ENCODE peak calls at places on chromosomes 4 and X, in eight cellular contexts. M, P, N, F, Y, B, S and Q are unnamed samples.

GRCh38 chr4:159312236-159312635 is 209.4 kb downstream of the RAPGEF2 start:
- DNase-seq in M (no peak), Y (no peak), S (no peak), N (no peak), B (no peak), F (no peak), P (no peak), Q (no peak)

GRCh38 chr4:142893012-142893411 is 46.9 kb upstream of the INPP4B start:
- DNase-seq in P (no peak), N (no peak), F (peak), S (no peak), B (no peak), M (no peak), Y (no peak), Q (no peak)

GRCh38 chr4:1593881-1594345 is 90.2 kb downstream of the FAM53A start:
- DNase-seq in Y (no peak), N (peak), F (peak), B (no peak), P (no peak), M (no peak), S (no peak), Q (no peak)

GRCh38 chrX:153763298-153763932 is 634 bp upstream of the PLXNB3 start:
- DNase-seq in M (no peak), F (no peak), B (no peak), P (no peak), Y (no peak), N (peak), S (no peak), Q (no peak)

GRCh38 chrX:150482537-150483217 is 85.7 kb upstream of the MTM1 start:
- DNase-seq in M (peak), N (no peak), B (no peak), S (no peak), Y (peak), P (peak), F (no peak), Q (peak)

GRCh38 chrX:100829730-100830129 is 9.5 kb downstream of the CSTF2 start:
- DNase-seq in B (peak), S (no peak), P (no peak), Y (no peak), F (no peak), N (no peak), M (no peak), Q (no peak)

GRCh38 chrX:136325377-136325776 is 24.6 kb downstream of the ADGRG4 start:
- DNase-seq in Y (no peak), B (no peak), P (no peak), F (no peak), N (no peak), M (no peak), S (no peak), Q (no peak)

GRCh38 chrX:39445336-39445735 is 644.1 kb downstream of the MID1IP1 start:
- DNase-seq in S (peak), P (no peak), Y (no peak), F (peak), B (no peak), N (no peak), M (no peak), Q (no peak)

GRCh38 chrX:9586992-9587392 is 122.1 kb downstream of the TBL1X start:
- DNase-seq in F (peak), M (no peak), N (no peak), Y (no peak), S (no peak), B (no peak), P (no peak), Q (no peak)

GRCh38 chr4:13559414-13559813 is 15.1 kb upstream of the NKX3-2 start:
- DNase-seq in N (no peak), P (peak), B (no peak), S (peak), Y (no peak), M (no peak), F (no peak), Q (peak)

GRCh38 chr4:88018471-88018870 is 11.0 kb downstream of the PKD2 start:
- DNase-seq in N (no peak), B (no peak), P (peak), Y (no peak), M (no peak), F (no peak), S (no peak), Q (no peak)

GRCh38 chr4:148154769-148155168 is 287.4 kb downstream of the NR3C2 start:
- DNase-seq in F (no peak), B (no peak), S (no peak), N (no peak), M (no peak), P (no peak), Y (no peak), Q (no peak)

GRCh38 chr4:148151797-148152196 is 290.4 kb downstream of the NR3C2 start:
- DNase-seq in S (no peak), N (no peak), F (no peak), M (no peak), P (no peak), Y (no peak), B (no peak), Q (no peak)

GRCh38 chr4:148152868-148153630 is 289.2 kb downstream of the NR3C2 start:
- DNase-seq in B (no peak), P (no peak), M (no peak), Y (no peak), S (no peak), N (no peak), F (no peak), Q (no peak)
- TF ChIP-seq CTCF in B (no peak), P (peak), M (no peak), Y (no peak), S (no peak), N (no peak), F (no peak), Q (peak)

GRCh38 chrX:83759872-83760271 is 101.1 kb upstream of the CYLC1 start:
- DNase-seq in F (peak), N (no peak), P (no peak), B (no peak), S (no peak), Y (no peak), M (no peak), Q (no peak)
- TF ChIP-seq CTCF in F (peak), N (no peak), P (no peak), B (peak), S (peak), Y (peak), M (peak), Q (peak)

GRCh38 chr4:187558391-187558790 is 437.2 kb upstream of the ZFP42 start:
- DNase-seq in B (no peak), S (no peak), F (no peak), M (no peak), P (no peak), Y (no peak), N (no peak), Q (no peak)

GRCh38 chr4:187565416-187565815 is 430.2 kb upstream of the ZFP42 start:
- DNase-seq in S (no peak), Y (no peak), B (no peak), M (no peak), F (peak), P (no peak), N (no peak), Q (no peak)

DNA sequence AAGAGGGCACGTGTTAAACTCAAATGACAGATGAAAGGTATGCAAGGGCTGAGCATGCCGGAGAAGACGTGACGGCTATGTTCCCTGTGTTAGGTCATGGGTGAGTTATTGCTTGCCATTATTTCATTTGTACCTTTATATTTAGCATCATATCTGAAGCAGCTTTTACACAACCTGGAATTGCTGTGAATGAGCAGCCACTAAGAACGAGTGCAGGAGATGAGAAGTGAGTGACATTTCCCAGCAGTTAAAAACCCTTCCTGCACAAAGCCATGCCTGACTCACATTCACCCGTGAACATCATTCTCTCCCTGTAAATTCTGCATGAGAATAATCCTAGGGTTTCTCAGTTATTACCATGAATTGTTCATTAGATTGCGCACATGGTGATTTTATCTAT is 433.2 kb upstream of the ZFP42 start:
- DNase-seq in N (no peak), F (no peak), B (no peak), P (no peak), M (no peak), Y (no peak), S (no peak), Q (no peak)
- TF ChIP-seq CTCF in N (no peak), F (no peak), B (no peak), P (no peak), M (no peak), Y (no peak), S (no peak), Q (no peak)

GRCh38 chr4:112637552-112637866 is 566 bp downstream of the LARP7 start:
- DNase-seq in Y (no peak), M (no peak), P (no peak), B (no peak), S (no peak), N (no peak), F (no peak), Q (no peak)
- TF ChIP-seq CTCF in Y (no peak), M (peak), P (no peak), B (no peak), S (no peak), N (no peak), F (no peak), Q (no peak)

GRCh38 chr4:119489305-119489704 is 139.3 kb downstream of the PDE5A start:
- DNase-seq in M (no peak), N (no peak), Y (no peak), B (no peak), P (no peak), F (no peak), S (no peak), Q (no peak)

GRCh38 chr4:119493419-119493818 is 135.2 kb downstream of the PDE5A start:
- DNase-seq in N (no peak), F (no peak), B (no peak), S (no peak), Y (no peak), P (no peak), M (no peak), Q (no peak)

DNA sequence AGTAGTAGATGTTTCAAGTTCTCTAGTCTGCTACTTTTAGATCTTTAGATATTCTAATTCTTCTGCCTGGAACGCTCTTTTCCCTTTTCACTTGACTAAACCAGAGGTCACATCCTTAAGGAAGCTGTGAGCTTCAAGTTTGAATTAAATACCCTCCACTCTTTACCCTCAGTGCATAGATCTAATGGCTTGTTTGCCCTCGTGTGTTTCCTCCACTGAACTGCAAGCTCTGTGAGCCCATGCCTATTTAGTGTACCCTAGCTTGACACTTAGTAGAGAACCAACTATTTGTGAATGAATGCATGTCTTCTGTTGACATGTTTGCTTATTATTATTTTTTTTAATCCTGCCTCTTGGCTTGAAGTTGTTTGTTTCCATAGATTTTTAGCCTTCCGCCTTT is 138.3 kb downstream of the PDE5A start:
- DNase-seq in M (no peak), B (no peak), N (no peak), F (peak), S (peak), Y (no peak), P (no peak), Q (no peak)
- TF ChIP-seq CTCF in M (no peak), B (peak), N (no peak), F (peak), S (no peak), Y (no peak), P (peak), Q (peak)

DNA sequence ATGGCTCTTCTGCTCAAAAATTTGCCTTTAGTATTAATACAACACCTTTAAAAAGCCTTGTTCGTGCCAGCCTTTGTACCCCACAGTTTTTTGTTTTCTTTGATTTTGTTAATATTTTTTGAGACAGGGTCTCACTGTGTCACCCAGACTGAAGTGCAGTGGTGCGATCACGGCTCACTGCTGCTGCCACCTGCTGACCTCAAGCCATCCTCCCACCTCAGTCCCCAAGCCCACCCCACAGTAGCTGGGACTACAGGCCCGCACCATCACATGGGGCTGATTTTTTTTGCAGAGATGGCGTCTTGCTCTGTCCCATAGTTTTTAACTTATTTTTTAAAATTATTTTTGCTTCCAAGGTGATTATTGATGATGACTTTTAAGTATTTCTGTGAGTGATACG is 134.0 kb downstream of the HTR2C start:
- DNase-seq in B (no peak), S (no peak), M (no peak), F (peak), N (no peak), Y (no peak), P (no peak), Q (no peak)
- TF ChIP-seq CTCF in B (peak), S (no peak), M (peak), F (peak), N (no peak), Y (peak), P (no peak), Q (peak)

GRCh38 chr4:181018472-181018871 is 1224.7 kb upstream of the TENM3 start:
- DNase-seq in Y (no peak), M (no peak), P (no peak), S (no peak), B (no peak), N (no peak), F (no peak), Q (no peak)
- TF ChIP-seq CTCF in Y (no peak), M (no peak), P (no peak), S (no peak), B (no peak), N (no peak), F (no peak), Q (no peak)

GRCh38 chrX:15204130-15204751 is 65.6 kb downstream of the ASB9 start:
- DNase-seq in N (no peak), B (peak), F (no peak), P (no peak), Y (no peak), S (no peak), M (no peak), Q (no peak)
- TF ChIP-seq CTCF in N (no peak), B (no peak), F (no peak), P (no peak), Y (no peak), S (no peak), M (no peak), Q (no peak)

GRCh38 chrX:133926099-133926498 is 59.3 kb downstream of the GPC3 start:
- DNase-seq in B (no peak), F (no peak), S (no peak), N (no peak), P (no peak), M (no peak), Y (no peak), Q (no peak)

GRCh38 chrX:133929836-133930464 is 55.4 kb downstream of the GPC3 start:
- DNase-seq in F (no peak), P (no peak), B (no peak), S (no peak), M (no peak), Y (no peak), N (no peak), Q (no peak)

GRCh38 chrX:133924548-133924947 is 60.8 kb downstream of the GPC3 start:
- DNase-seq in P (no peak), B (no peak), Y (no peak), M (no peak), F (no peak), S (no peak), N (no peak), Q (no peak)

GRCh38 chrX:133928365-133928764 is 57.0 kb downstream of the GPC3 start:
- DNase-seq in M (no peak), S (no peak), F (no peak), P (no peak), Y (no peak), B (no peak), N (no peak), Q (no peak)

DNA sequence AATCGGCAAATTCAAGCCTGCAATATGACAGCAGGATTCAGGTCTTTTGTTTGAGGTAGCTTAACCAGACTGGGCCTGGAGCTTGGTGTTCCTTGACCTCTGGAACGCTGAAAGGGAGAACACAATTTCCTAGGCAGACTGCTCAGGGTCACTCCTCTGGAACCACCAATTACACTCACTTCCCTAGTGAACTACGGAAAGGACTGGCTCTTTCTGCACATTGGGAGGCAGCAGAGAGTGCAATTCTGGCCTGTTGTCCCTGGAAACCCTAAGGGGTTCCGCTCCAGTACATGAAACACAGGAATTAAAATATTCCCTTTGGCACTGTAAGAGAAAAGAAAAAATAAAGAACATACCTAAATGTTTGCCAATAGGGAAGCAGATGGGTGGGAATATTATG is 58.6 kb downstream of the GPC3 start:
- DNase-seq in N (no peak), F (no peak), S (no peak), M (no peak), P (no peak), Y (no peak), B (no peak), Q (no peak)
- TF ChIP-seq CTCF in N (no peak), F (peak), S (no peak), M (no peak), P (no peak), Y (no peak), B (no peak), Q (peak)

GRCh38 chr4:36414248-36414647 is 132.8 kb downstream of the DTHD1 start:
- DNase-seq in P (no peak), S (no peak), M (no peak), Y (no peak), F (no peak), N (no peak), B (no peak), Q (no peak)
- TF ChIP-seq CTCF in P (no peak), S (peak), M (peak), Y (peak), F (peak), N (no peak), B (peak), Q (peak)